ENCODE peak calls at places on chromosomes 4 and X, in eight cellular contexts. K is NCI-H2171 treated with DMSO at 0.1 percent for 48 hours; M is activated CD8-positive, alpha-beta memory T cell treated with anti-CD3 and anti-CD28 coated beads for 4 hours; X is ACHN; C is BJ; E is fibroblast of the aortic adventitia; T is IMR-90; H is astrocyte of the cerebellum. L is an unnamed sample.

GRCh38 chrX:119672252-119672825 is 20.6 kb downstream of the SEPTIN6 start:
- DNase-seq in K (peak; percentile 90), M (no peak), X (no peak), C (no peak), E (no peak), T (peak; percentile 40), H (no peak), L (no peak)

GRCh38 chrX:83535417-83536244 is 27.5 kb downstream of the POU3F4 start:
- DNase-seq in K (no peak), M (no peak), X (peak; percentile 8), C (no peak), E (no peak), T (no peak), H (no peak), L (no peak)

GRCh38 chr4:8349664-8350225 is 80.2 kb downstream of the HTRA3 start:
- DNase-seq in K (no peak), M (no peak), X (no peak), C (no peak), E (no peak), T (no peak), H (no peak), L (no peak)

GRCh38 chr4:38132843-38133662 is 172.9 kb downstream of the PTTG2 start:
- DNase-seq in K (no peak), M (no peak), X (no peak), C (no peak), E (no peak), T (no peak), H (no peak), L (no peak)

GRCh38 chr4:87985097-87985886 is 9.8 kb downstream of the SPP1 start:
- DNase-seq in K (peak; percentile 14), M (no peak), X (peak; percentile 87), C (no peak), E (peak; percentile 40), T (peak; percentile 35), H (no peak), L (peak; percentile 63)

GRCh38 chrX:42615161-42615563 is 162.8 kb downstream of the PPP1R2C start:
- DNase-seq in K (no peak), M (no peak), X (peak; percentile 5), C (no peak), E (no peak), T (no peak), H (no peak), L (no peak)

GRCh38 chr4:102420563-102421221 is 75.4 kb upstream of the SLC39A8 start:
- DNase-seq in K (no peak), M (no peak), X (no peak), C (no peak), E (peak; percentile 50), T (peak; percentile 26), H (no peak), L (no peak)

GRCh38 chr4:183832776-183833450 is 72.2 kb upstream of the STOX2 start:
- DNase-seq in K (no peak), M (no peak), X (no peak), C (no peak), E (no peak), T (no peak), H (no peak), L (no peak)

GRCh38 chr4:89156515-89156914 is 45.2 kb downstream of the TIGD2 start:
- DNase-seq in K (no peak), M (no peak), X (no peak), C (no peak), E (no peak), T (no peak), H (no peak), L (no peak)

GRCh38 chr4:2939383-2940243 is 23.6 kb downstream of the NOP14 start:
- DNase-seq in K (no peak), M (no peak), X (no peak), C (no peak), E (no peak), T (no peak), H (no peak), L (peak; percentile 50)

GRCh38 chr4:93688978-93689377 is 139.6 kb upstream of the ATOH1 start:
- DNase-seq in K (no peak), M (no peak), X (no peak), C (no peak), E (no peak), T (no peak), H (no peak), L (no peak)

GRCh38 chr4:154626793-154627484 is 14.5 kb upstream of the FGG start:
- DNase-seq in K (no peak), M (no peak), X (peak; percentile 75), C (no peak), E (peak; percentile 16), T (peak; percentile 6), H (no peak), L (no peak)